ENCODE peak calls at places on chromosome 21, in seven cellular contexts. F is HCT116, E is lower lobe of right lung, J is transverse colon, Q is cardiac muscle cell, A is Peyer's patch, V is heart left ventricle. U is an unnamed sample. For H3K9me3, the result is how much of the 10 kb centered on the place peaks cover.

GRCh38 chr21:29149771-29150425 is 19.5 kb downstream of the MAP3K7CL start:
- DNase-seq in Q (no peak), F (no peak), V (no peak), A (no peak), J (no peak), E (no peak), U (no peak)

GRCh38 chr21:38506606-38507331 is 8.5 kb upstream of the ERG start:
- DNase-seq in E (no peak), V (no peak), F (no peak), Q (no peak), A (no peak), J (peak), U (no peak)

GRCh38 chr21:21200939-21201610 is 202.9 kb downstream of the NCAM2 start:
- DNase-seq in E (no peak), Q (no peak), F (no peak), A (no peak), V (no peak), J (no peak), U (no peak)

GRCh38 chr21:45358261-45358670 is 46.7 kb upstream of the COL18A1 start:
- DNase-seq in E (peak), J (no peak), F (no peak), V (peak), A (no peak), Q (no peak), U (no peak)

GRCh38 chr21:45643021-45643980 is at the start of gene PCBP3:
- DNase-seq in V (peak), A (peak), J (peak), E (peak), F (peak), Q (peak), U (peak)

GRCh38 chr21:31268090-31268489 is 76.0 kb downstream of the TIAM1 start:
- DNase-seq in E (no peak), F (no peak), J (no peak), Q (no peak), V (no peak), A (no peak), U (no peak)

GRCh38 chr21:20617130-20617529 is 381.1 kb upstream of the NCAM2 start:
- DNase-seq in A (no peak), J (no peak), F (no peak), Q (peak), V (no peak), E (no peak), U (no peak)

GRCh38 chr21:41973861-41974751 is 20.3 kb upstream of the C2CD2 start:
- DNase-seq in F (no peak), A (peak), V (peak), Q (no peak), E (no peak), J (no peak), U (peak)

GRCh38 chr21:17231124-17231523 is 281.7 kb upstream of the CXADR start:
- DNase-seq in J (no peak), V (no peak), F (no peak), E (no peak), Q (no peak), A (no peak), U (no peak)

GRCh38 chr21:37829043-37829442 is 87.2 kb downstream of the KCNJ6 start:
- DNase-seq in A (no peak), J (peak), V (no peak), F (no peak), E (no peak), Q (no peak), U (peak)

GRCh38 chr21:16942703-16943102 is 570.1 kb upstream of the CXADR start:
- DNase-seq in J (no peak), F (no peak), Q (no peak), A (no peak), V (no peak), E (no peak), U (no peak)

GRCh38 chr21:17462276-17462981 is 50.4 kb upstream of the CXADR start:
- DNase-seq in E (no peak), J (peak), Q (no peak), V (no peak), A (peak), F (no peak), U (peak)

GRCh38 chr21:33861125-33861524 is 54.5 kb downstream of the ATP5PO start:
- DNase-seq in F (no peak), E (no peak), Q (no peak), A (no peak), V (no peak), J (no peak), U (no peak)

GRCh38 chr21:44729336-44730027 is 18.1 kb upstream of the TSPEAR start:
- DNase-seq in F (no peak), V (no peak), Q (no peak), A (no peak), J (no peak), E (no peak), U (no peak)

GRCh38 chr21:45822429-45823099 is 159.0 kb upstream of the COL6A1 start:
- DNase-seq in V (peak), A (no peak), E (no peak), F (no peak), Q (no peak), J (no peak), U (peak)

GRCh38 chr21:46150073-46150472 is 5.3 kb downstream of the FTCD start:
- DNase-seq in Q (no peak), V (peak), F (no peak), J (peak), E (peak), A (peak), U (peak)

GRCh38 chr21:15159382-15160020 is 94.7 kb upstream of the NRIP1 start:
- DNase-seq in J (no peak), A (no peak), Q (no peak), V (no peak), E (no peak), F (no peak), U (no peak)

GRCh38 chr21:31416465-31416864 is 72.4 kb upstream of the TIAM1 start:
- DNase-seq in Q (no peak), E (no peak), V (no peak), F (no peak), A (no peak), J (no peak), U (no peak)

GRCh38 chr21:41953249-41953830 is 478 bp downstream of the C2CD2 start:
- DNase-seq in Q (peak), E (no peak), F (no peak), J (peak), A (no peak), V (no peak), U (no peak)

GRCh38 chr21:42520628-42521253 is 7.1 kb downstream of the SLC37A1 start:
- DNase-seq in V (no peak), Q (no peak), J (no peak), E (no peak), F (no peak), A (no peak), U (no peak)

GRCh38 chr21:14557413-14557812 is 11.3 kb upstream of the SAMSN1 start:
- DNase-seq in A (no peak), J (no peak), V (no peak), Q (no peak), F (no peak), E (no peak), U (no peak)

GRCh38 chr21:45256912-45257672 is 30.6 kb downstream of the POFUT2 start:
- DNase-seq in Q (peak), V (no peak), F (no peak), A (no peak), J (no peak), E (no peak), U (no peak)

GRCh38 chr21:44982558-44983244 is 42.9 kb downstream of the SLX9 start:
- DNase-seq in A (no peak), V (peak), E (peak), F (no peak), Q (no peak), J (no peak), U (no peak)

GRCh38 chr21:39613029-39613934 is 542 bp downstream of the B3GALT5 start:
- DNase-seq in V (no peak), Q (no peak), F (no peak), A (no peak), J (no peak), E (no peak), U (no peak)

GRCh38 chr21:28742527-28742926 is 250.2 kb downstream of the LTN1 start:
- DNase-seq in Q (no peak), A (no peak), J (no peak), F (no peak), E (no peak), V (no peak), U (no peak)

GRCh38 chr21:42463861-42464515 is 32.0 kb downstream of the RSPH1 start:
- DNase-seq in A (peak), J (peak), V (no peak), E (peak), F (peak), Q (no peak), U (peak)

GRCh38 chr21:42238185-42238934 is 19.4 kb downstream of the ABCG1 start:
- DNase-seq in E (no peak), Q (no peak), J (no peak), F (no peak), A (no peak), V (no peak), U (no peak)

GRCh38 chr21:31710586-31710985 is 21.3 kb downstream of the SCAF4 start:
- DNase-seq in V (no peak), E (no peak), Q (no peak), J (no peak), F (no peak), A (no peak), U (no peak)

GRCh38 chr21:34986561-34987533 is 62.3 kb downstream of the RUNX1 start:
- DNase-seq in E (no peak), J (no peak), V (no peak), A (peak), F (peak), Q (no peak), U (no peak)
- TF ChIP-seq CTCF in E (no peak), J (no peak), V (no peak), A (no peak), F (no peak), Q (peak), U (no peak)

DNA sequence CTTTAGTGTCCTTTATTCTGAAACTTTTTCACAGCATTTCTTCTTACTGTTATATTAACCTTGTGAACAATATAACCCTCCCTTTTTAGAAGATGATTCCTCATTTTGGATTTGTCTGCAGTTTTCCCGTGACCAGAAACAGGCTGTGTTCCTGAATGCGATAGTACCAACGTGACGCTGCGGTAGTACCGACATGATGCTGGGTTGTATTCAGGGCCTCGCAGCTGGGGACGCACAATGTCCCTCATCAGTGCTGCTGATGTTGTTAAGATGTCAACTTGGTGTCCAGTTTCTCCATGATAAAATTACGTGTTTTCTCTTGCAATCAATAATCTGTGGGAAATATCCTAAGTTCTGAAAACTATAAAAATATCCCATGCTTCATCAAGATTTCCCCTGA is 761.4 kb upstream of the TPTE start:
- DNase-seq in Q (no peak), A (no peak), J (no peak), V (no peak), F (no peak), E (no peak), U (no peak)
- H3K9me3 ChIP-seq in Q (under half), A (under half), J (under half), V (under half), F (half or more), E (under half), U (under half)

GRCh38 chr21:26815197-26815596 is 30.0 kb downstream of the ADAMTS1 start:
- DNase-seq in F (no peak), J (no peak), E (no peak), V (no peak), Q (no peak), A (no peak), U (no peak)

GRCh38 chr21:26820473-26820872 is 24.7 kb downstream of the ADAMTS1 start:
- DNase-seq in A (no peak), V (no peak), Q (no peak), F (no peak), J (no peak), E (no peak), U (no peak)

GRCh38 chr21:26818911-26819310 is 26.3 kb downstream of the ADAMTS1 start:
- DNase-seq in E (no peak), F (no peak), J (no peak), Q (no peak), V (no peak), A (no peak), U (no peak)

GRCh38 chr21:26814374-26814773 is 30.8 kb downstream of the ADAMTS1 start:
- DNase-seq in A (no peak), F (no peak), E (no peak), Q (no peak), J (no peak), V (no peak), U (no peak)

GRCh38 chr21:26819944-26820343 is 25.3 kb downstream of the ADAMTS1 start:
- DNase-seq in V (no peak), A (no peak), F (no peak), Q (no peak), J (no peak), E (no peak), U (no peak)
- H3K27ac ChIP-seq in V (no peak), A (no peak), F (no peak), Q (no peak), J (no peak), E (no peak), U (no peak)

GRCh38 chr21:35476616-35477395 is 427.7 kb upstream of the RUNX1 start:
- DNase-seq in J (no peak), A (no peak), E (no peak), V (no peak), F (no peak), Q (no peak), U (no peak)

GRCh38 chr21:35477622-35478021 is 428.5 kb upstream of the RUNX1 start:
- DNase-seq in V (no peak), F (no peak), E (no peak), Q (no peak), A (no peak), J (no peak), U (no peak)

GRCh38 chr21:35479529-35479928 is 430.4 kb upstream of the RUNX1 start:
- DNase-seq in A (no peak), E (no peak), J (no peak), V (no peak), Q (no peak), F (no peak), U (no peak)

GRCh38 chr21:35481005-35481404 is 431.9 kb upstream of the RUNX1 start:
- DNase-seq in A (no peak), J (no peak), E (no peak), F (no peak), V (no peak), Q (no peak), U (no peak)

GRCh38 chr21:35478096-35479080 is 429.3 kb upstream of the RUNX1 start:
- DNase-seq in F (no peak), V (no peak), Q (no peak), A (no peak), E (no peak), J (no peak), U (no peak)
- TF ChIP-seq CTCF in F (no peak), V (no peak), Q (no peak), A (no peak), E (no peak), J (no peak), U (no peak)

GRCh38 chr21:9780441-9780937 is 740.9 kb upstream of the TPTE start:
- DNase-seq in J (no peak), Q (no peak), F (no peak), V (no peak), A (no peak), E (no peak), U (no peak)
- H3K9me3 ChIP-seq in J (under half), Q (under half), F (under half), V (under half), A (under half), E (under half), U (under half)

DNA sequence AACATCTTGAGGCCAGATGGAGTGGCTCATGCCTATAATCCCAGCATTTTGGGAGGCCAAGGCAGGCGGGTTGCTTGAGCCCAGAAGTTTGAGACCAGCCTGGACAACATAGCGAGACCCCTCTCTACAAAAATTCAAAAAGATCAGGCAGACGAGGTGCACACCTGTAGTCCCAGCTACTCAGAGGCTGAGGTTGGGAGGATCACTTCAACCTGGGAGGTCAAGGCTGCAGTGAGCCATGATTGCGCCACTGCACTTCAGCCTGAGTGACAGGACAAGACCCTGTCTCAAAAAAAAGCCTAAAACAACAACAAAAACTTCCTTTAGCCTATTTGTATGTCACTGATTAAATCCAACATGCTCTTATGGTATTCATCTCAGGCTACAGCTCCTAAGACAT is 6.8 kb upstream of the DOP1B start:
- DNase-seq in J (no peak), Q (no peak), A (no peak), E (peak), V (peak), F (no peak), U (no peak)
- H3K27ac ChIP-seq in J (peak), Q (no peak), A (peak), E (peak), V (peak), F (no peak), U (no peak)

U was measured in right lobe of liver.